ENCODE peak calls at places on chromosomes 1 and 21, in four cellular contexts. One of them, this sample, is unnamed.

GRCh38 chr1:22410401-22410800 is 41.2 kb upstream of the ZBTB40 start:
- DNase-seq in heart left ventricle: no peak
- DNase-seq in GM06990: no peak
- DNase-seq in stimulated activated CD8-positive, alpha-beta memory T cell treated with anti-CD3 and anti-CD28 coated beads, Interleukin-15, amount 100 ng/mL, for 24 hours: no peak
- DNase-seq in this sample: no peak

GRCh38 chr1:92832537-92833160 is 809 bp downstream of the RPL5 start:
- DNase-seq in heart left ventricle: no peak
- DNase-seq in stimulated activated CD8-positive, alpha-beta memory T cell treated with anti-CD3 and anti-CD28 coated beads, Interleukin-15, amount 100 ng/mL, for 24 hours: no peak
- DNase-seq in GM06990: no peak
- DNase-seq in this sample: peak; percentile 50

GRCh38 chr1:92804721-92805169 is 19.8 kb upstream of the EVI5 start:
- DNase-seq in stimulated activated CD8-positive, alpha-beta memory T cell treated with anti-CD3 and anti-CD28 coated beads, Interleukin-15, amount 100 ng/mL, for 24 hours: no peak
- DNase-seq in GM06990: no peak
- DNase-seq in heart left ventricle: peak; percentile 85
- DNase-seq in this sample: peak; percentile 94

GRCh38 chr21:26405735-26406361 is 167.2 kb downstream of the CYYR1 start:
- DNase-seq in GM06990: no peak
- DNase-seq in stimulated activated CD8-positive, alpha-beta memory T cell treated with anti-CD3 and anti-CD28 coated beads, Interleukin-15, amount 100 ng/mL, for 24 hours: no peak
- DNase-seq in heart left ventricle: no peak
- DNase-seq in this sample: peak; percentile 28

GRCh38 chr1:7590426-7590790 is 180.7 kb upstream of the VAMP3 start:
- DNase-seq in GM06990: no peak
- DNase-seq in heart left ventricle: no peak
- DNase-seq in stimulated activated CD8-positive, alpha-beta memory T cell treated with anti-CD3 and anti-CD28 coated beads, Interleukin-15, amount 100 ng/mL, for 24 hours: no peak
- DNase-seq in this sample: no peak

GRCh38 chr1:58765016-58765415 is 18.8 kb downstream of the JUN start:
- DNase-seq in GM06990: no peak
- DNase-seq in stimulated activated CD8-positive, alpha-beta memory T cell treated with anti-CD3 and anti-CD28 coated beads, Interleukin-15, amount 100 ng/mL, for 24 hours: no peak
- DNase-seq in heart left ventricle: no peak
- DNase-seq in this sample: no peak

GRCh38 chr1:241934181-241934815 is 23.3 kb upstream of the BECN2 start:
- DNase-seq in GM06990: no peak
- DNase-seq in heart left ventricle: no peak
- DNase-seq in stimulated activated CD8-positive, alpha-beta memory T cell treated with anti-CD3 and anti-CD28 coated beads, Interleukin-15, amount 100 ng/mL, for 24 hours: no peak
- DNase-seq in this sample: peak; percentile 91

GRCh38 chr1:92792340-92792782 is 7.5 kb upstream of the EVI5 start:
- DNase-seq in GM06990: no peak
- DNase-seq in stimulated activated CD8-positive, alpha-beta memory T cell treated with anti-CD3 and anti-CD28 coated beads, Interleukin-15, amount 100 ng/mL, for 24 hours: no peak
- DNase-seq in heart left ventricle: no peak
- DNase-seq in this sample: no peak

This sample was measured in adrenal gland.